ENCODE peak calls at places on chromosome 2, in six cellular contexts. Z, H, I, O, M and P are unnamed samples.
A peak's percentile ranks its signal among the peaks of the same experiment; 100 is the strongest.

GRCh38 chr2:15737314-15738224 is 145.9 kb downstream of the DDX1 start:
- DNase-seq in I (no peak), Z (no peak), O (no peak), H (no peak), M (no peak), P (no peak)

GRCh38 chr2:149224458-149224857 is 105.9 kb upstream of the LYPD6 start:
- DNase-seq in H (no peak), M (no peak), Z (peak; percentile 37), I (no peak), O (no peak), P (no peak)

GRCh38 chr2:88148929-88149438 is 21.1 kb upstream of the FABP1 start:
- DNase-seq in I (no peak), H (no peak), M (no peak), Z (no peak), O (no peak), P (no peak)

GRCh38 chr2:201466050-201466660 is 14.6 kb downstream of the STRADB start:
- DNase-seq in I (no peak), O (peak; percentile 72), Z (no peak), M (no peak), H (peak; percentile 90), P (no peak)

GRCh38 chr2:174603280-174603679 is 5.7 kb upstream of the WIPF1 start:
- DNase-seq in M (peak; percentile 68), O (peak; percentile 57), Z (peak; percentile 61), I (no peak), H (peak; percentile 67), P (peak; percentile 17)

GRCh38 chr2:219149667-219150066 is 10.9 kb downstream of the NHEJ1 start:
- DNase-seq in Z (no peak), O (peak; percentile 55), M (no peak), I (no peak), H (no peak), P (no peak)

GRCh38 chr2:234245945-234246344 is 195.4 kb downstream of the SPP2 start:
- DNase-seq in O (peak; percentile 88), H (peak; percentile 96), Z (peak; percentile 4), M (no peak), I (no peak), P (no peak)

GRCh38 chr2:70010222-70011111 is 49.0 kb upstream of the ASPRV1 start:
- DNase-seq in I (no peak), O (no peak), H (no peak), M (peak; percentile 12), Z (no peak), P (no peak)

GRCh38 chr2:129802290-129802689 is 177.2 kb upstream of the RAB6C start:
- DNase-seq in H (no peak), Z (peak; percentile 44), I (no peak), M (no peak), O (no peak), P (no peak)

GRCh38 chr2:101474752-101475384 is at the start of gene RFX8:
- DNase-seq in I (peak; percentile 57), H (peak; percentile 95), M (no peak), O (peak; percentile 84), Z (peak; percentile 15), P (no peak)

GRCh38 chr2:102289129-102289528 is 22.2 kb upstream of the IL1RL1 start:
- DNase-seq in O (no peak), H (peak; percentile 35), I (no peak), Z (no peak), M (peak; percentile 42), P (no peak)

GRCh38 chr2:106296182-106296815 is 102.2 kb upstream of the UXS1 start:
- DNase-seq in Z (no peak), O (no peak), M (no peak), I (no peak), H (no peak), P (no peak)

GRCh38 chr2:177419274-177419673 is 26.7 kb downstream of the AGPS start:
- DNase-seq in Z (no peak), M (no peak), O (no peak), I (no peak), H (peak; percentile 61), P (no peak)

GRCh38 chr2:197993363-197993762 is 189.0 kb downstream of the PLCL1 start:
- DNase-seq in O (no peak), Z (no peak), I (no peak), M (no peak), H (no peak), P (no peak)

GRCh38 chr2:238003234-238004032 is 36.6 kb downstream of the UBE2F start:
- DNase-seq in M (no peak), O (no peak), H (no peak), Z (no peak), I (no peak), P (no peak)

DNA sequence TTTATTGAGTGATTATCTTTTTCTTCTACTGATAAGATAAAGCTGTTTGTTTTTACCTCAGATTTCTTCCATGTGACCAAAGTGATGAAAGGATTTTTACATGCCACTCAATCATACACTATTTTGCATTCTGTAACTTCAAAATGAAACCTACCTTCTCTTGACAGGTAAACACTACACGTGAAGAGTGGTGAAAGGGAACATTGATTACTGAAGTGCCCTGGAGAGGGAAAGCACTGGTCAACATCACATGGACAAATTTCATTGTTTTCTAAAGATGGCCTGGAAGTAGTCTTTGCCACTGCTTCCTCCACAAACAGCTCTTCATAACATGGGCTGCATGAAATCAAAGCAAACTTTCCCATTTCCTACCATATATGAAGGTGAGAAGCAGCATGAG is 120.1 kb downstream of the HIBCH start:
- DNase-seq in O (no peak), M (no peak), H (no peak), Z (no peak), I (no peak), P (no peak)
- H3K18ac ChIP-seq in O (no peak overlapping the region), M (no peak overlapping the region), H (no peak overlapping the region), Z (no peak overlapping the region), I (no peak overlapping the region), P (no peak overlapping the region)

GRCh38 chr2:191569025-191569424 is 108.9 kb upstream of the NABP1 start:
- DNase-seq in M (no peak), I (no peak), O (no peak), H (no peak), Z (peak; percentile 67), P (no peak)

GRCh38 chr2:191573216-191573615 is 104.7 kb upstream of the NABP1 start:
- DNase-seq in Z (no peak), H (no peak), M (no peak), O (no peak), I (no peak), P (no peak)

GRCh38 chr2:191572319-191572718 is 105.6 kb upstream of the NABP1 start:
- DNase-seq in I (no peak), H (no peak), O (no peak), Z (no peak), M (no peak), P (no peak)

GRCh38 chr2:191574232-191574631 is 103.7 kb upstream of the NABP1 start:
- DNase-seq in O (no peak), Z (peak; percentile 51), H (no peak), M (no peak), I (no peak), P (no peak)

GRCh38 chr2:191571163-191571769 is 106.7 kb upstream of the NABP1 start:
- DNase-seq in M (peak; percentile 12), O (peak; percentile 50), I (no peak), H (peak; percentile 75), Z (peak; percentile 64), P (no peak)
- H3K4me3 ChIP-seq in M (no peak overlapping the region), O (peak overlapping the region; percentile 54), I (no peak overlapping the region), H (peak overlapping the region; percentile 21), Z (no peak overlapping the region), P (no peak overlapping the region)

GRCh38 chr2:172977330-172978052 is 98.2 kb upstream of the MAP3K20 start:
- DNase-seq in O (no peak), H (no peak), M (no peak), I (no peak), Z (peak; percentile 50), P (no peak)
- H4K8ac ChIP-seq in O (peak overlapping the region; percentile 51), H (no peak overlapping the region), M (no peak overlapping the region), I (no peak overlapping the region), Z (no peak overlapping the region), P (no peak overlapping the region)

GRCh38 chr2:11537951-11538350 is 4.1 kb downstream of the GREB1 start:
- DNase-seq in I (no peak), O (no peak), Z (no peak), M (no peak), H (no peak), P (no peak)
- H3K18ac ChIP-seq in I (no peak overlapping the region), O (no peak overlapping the region), Z (no peak overlapping the region), M (no peak overlapping the region), H (no peak overlapping the region), P (no peak overlapping the region)

GRCh38 chr2:188527701-188528100 is 236.0 kb downstream of the GULP1 start:
- DNase-seq in I (no peak), H (no peak), O (no peak), M (no peak), Z (no peak), P (no peak)
- H3K4me3 ChIP-seq in I (no peak overlapping the region), H (no peak overlapping the region), O (peak overlapping the region; percentile 61), M (no peak overlapping the region), Z (no peak overlapping the region), P (no peak overlapping the region)

GRCh38 chr2:112483821-112484220 is 1.9 kb downstream of the TTL start:
- DNase-seq in O (no peak), H (no peak), Z (no peak), M (no peak), I (no peak), P (no peak)

GRCh38 chr2:112481528-112482228 is at the start of gene TTL:
- DNase-seq in M (peak; percentile 50), Z (peak; percentile 72), H (peak; percentile 49), O (peak; percentile 71), I (peak; percentile 73), P (peak; percentile 74)

GRCh38 chr2:112482309-112483046 is 522 bp downstream of the TTL start:
- DNase-seq in O (peak; percentile 60), M (peak; percentile 21), H (peak; percentile 42), Z (peak; percentile 56), I (peak; percentile 64), P (peak; percentile 40)

GRCh38 chr2:112481050-112481527 is 867 bp upstream of the TTL start:
- DNase-seq in I (peak; percentile 84), O (peak; percentile 87), M (peak; percentile 75), Z (peak; percentile 86), H (peak; percentile 79), P (peak; percentile 67)

DNA sequence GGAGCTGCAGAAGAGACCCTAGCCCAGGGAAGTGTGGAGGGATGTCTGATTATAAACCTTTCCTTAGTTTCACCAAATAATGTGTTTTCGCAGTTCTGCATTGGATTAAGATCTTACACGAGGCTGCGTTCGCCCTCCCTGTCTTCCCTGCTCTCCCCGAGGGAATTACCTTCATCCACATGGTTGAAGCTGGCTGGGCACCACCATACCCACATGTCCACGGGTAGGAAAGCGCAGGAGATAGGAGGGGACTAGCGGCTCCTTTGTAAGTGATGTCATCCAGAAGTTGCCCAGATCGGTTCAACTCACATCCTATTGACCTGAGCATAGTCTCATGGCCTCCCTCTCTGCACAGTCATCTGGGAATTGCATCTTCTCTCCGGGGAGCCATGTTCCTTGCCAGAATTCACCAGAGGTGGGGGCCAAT is 1.1 kb downstream of the TTL start:
- DNase-seq in O (peak; percentile 74), I (no peak), H (peak; percentile 73), Z (peak; percentile 71), M (peak; percentile 6), P (peak; percentile 15)
- H4K8ac ChIP-seq in O (no peak overlapping the region), I (no peak overlapping the region), H (peak overlapping the region; percentile 55), Z (no peak overlapping the region), M (no peak overlapping the region), P (no peak overlapping the region)